ENCODE peak calls at places on chromosomes 7 and 10, in nine cellular contexts. One of them, this sample, is unnamed. For H3K4me1, the result is how much of the 10 kb centered on the place peaks cover.

GRCh38 chr7:23158546-23158945 is 23.3 kb upstream of the NUP42 start:
- DNase-seq in fibroblast of lung: no peak
- DNase-seq in cardiac muscle cell: no peak
- DNase-seq in breast epithelium: no peak
- DNase-seq in ovary: no peak
- DNase-seq in body of pancreas: no peak
- DNase-seq in Caco-2: no peak
- DNase-seq in HepG2: no peak
- DNase-seq in prostate gland: no peak
- DNase-seq in this sample: no peak

GRCh38 chr7:151665363-151665762 is 145.7 kb upstream of the RHEB start:
- DNase-seq in breast epithelium: no peak
- DNase-seq in cardiac muscle cell: peak
- DNase-seq in fibroblast of lung: peak
- DNase-seq in prostate gland: no peak
- DNase-seq in ovary: peak
- DNase-seq in HepG2: no peak
- DNase-seq in Caco-2: no peak
- DNase-seq in body of pancreas: peak
- DNase-seq in this sample: no peak

GRCh38 chr7:90661290-90662151 is 65.4 kb downstream of the CDK14 start:
- DNase-seq in fibroblast of lung: peak
- DNase-seq in prostate gland: no peak
- DNase-seq in body of pancreas: no peak
- DNase-seq in HepG2: no peak
- DNase-seq in breast epithelium: no peak
- DNase-seq in ovary: no peak
- DNase-seq in Caco-2: no peak
- DNase-seq in cardiac muscle cell: no peak
- DNase-seq in this sample: no peak

GRCh38 chr7:101093907-101094306 is 8.6 kb downstream of the TRIM56 start:
- DNase-seq in body of pancreas: no peak
- DNase-seq in fibroblast of lung: peak
- DNase-seq in cardiac muscle cell: no peak
- DNase-seq in HepG2: no peak
- DNase-seq in ovary: no peak
- DNase-seq in Caco-2: no peak
- DNase-seq in prostate gland: no peak
- DNase-seq in breast epithelium: no peak
- DNase-seq in this sample: no peak

GRCh38 chr10:47019546-47019945 is 108.3 kb downstream of the PTPN20 start:
- DNase-seq in body of pancreas: no peak
- DNase-seq in ovary: no peak
- DNase-seq in cardiac muscle cell: no peak
- DNase-seq in Caco-2: no peak
- DNase-seq in breast epithelium: no peak
- DNase-seq in prostate gland: peak
- DNase-seq in HepG2: no peak
- DNase-seq in fibroblast of lung: no peak
- DNase-seq in this sample: no peak

GRCh38 chr7:141674201-141674671 is 27.7 kb downstream of the DENND11 start:
- DNase-seq in fibroblast of lung: no peak
- DNase-seq in body of pancreas: no peak
- DNase-seq in breast epithelium: no peak
- DNase-seq in prostate gland: no peak
- DNase-seq in HepG2: peak
- DNase-seq in Caco-2: no peak
- DNase-seq in cardiac muscle cell: no peak
- DNase-seq in ovary: no peak
- DNase-seq in this sample: no peak

GRCh38 chr10:102610499-102610898 is 33.8 kb upstream of the TRIM8 start:
- DNase-seq in breast epithelium: no peak
- DNase-seq in fibroblast of lung: no peak
- DNase-seq in cardiac muscle cell: no peak
- DNase-seq in Caco-2: no peak
- DNase-seq in body of pancreas: no peak
- DNase-seq in prostate gland: no peak
- DNase-seq in ovary: no peak
- DNase-seq in HepG2: no peak
- DNase-seq in this sample: no peak

GRCh38 chr10:13658256-13658655 is 71.5 kb downstream of the PRPF18 start:
- DNase-seq in body of pancreas: no peak
- DNase-seq in cardiac muscle cell: no peak
- DNase-seq in HepG2: no peak
- DNase-seq in breast epithelium: no peak
- DNase-seq in prostate gland: no peak
- DNase-seq in fibroblast of lung: no peak
- DNase-seq in ovary: no peak
- DNase-seq in Caco-2: no peak
- DNase-seq in this sample: no peak

GRCh38 chr10:89793649-89794254 is 92.4 kb downstream of the KIF20B start:
- DNase-seq in breast epithelium: no peak
- DNase-seq in body of pancreas: peak
- DNase-seq in cardiac muscle cell: peak
- DNase-seq in ovary: no peak
- DNase-seq in HepG2: peak
- DNase-seq in prostate gland: peak
- DNase-seq in fibroblast of lung: peak
- DNase-seq in Caco-2: no peak
- DNase-seq in this sample: peak

GRCh38 chr7:83021032-83021431 is 141.7 kb downstream of the PCLO start:
- DNase-seq in fibroblast of lung: no peak
- DNase-seq in Caco-2: no peak
- DNase-seq in HepG2: no peak
- DNase-seq in breast epithelium: no peak
- DNase-seq in body of pancreas: no peak
- DNase-seq in cardiac muscle cell: no peak
- DNase-seq in prostate gland: no peak
- DNase-seq in ovary: no peak
- DNase-seq in this sample: no peak

GRCh38 chr10:91683976-91684375 is 51.1 kb upstream of the PPP1R3C start:
- DNase-seq in cardiac muscle cell: no peak
- DNase-seq in body of pancreas: no peak
- DNase-seq in HepG2: no peak
- DNase-seq in prostate gland: no peak
- DNase-seq in ovary: no peak
- DNase-seq in Caco-2: no peak
- DNase-seq in breast epithelium: no peak
- DNase-seq in fibroblast of lung: peak
- DNase-seq in this sample: no peak

GRCh38 chr7:80934286-80934685 is 15.4 kb upstream of the SEMA3C start:
- DNase-seq in breast epithelium: no peak
- DNase-seq in cardiac muscle cell: no peak
- DNase-seq in prostate gland: no peak
- DNase-seq in ovary: no peak
- DNase-seq in fibroblast of lung: no peak
- DNase-seq in HepG2: no peak
- DNase-seq in Caco-2: no peak
- DNase-seq in body of pancreas: no peak
- DNase-seq in this sample: no peak

GRCh38 chr10:101118031-101118430 is 13.1 kb upstream of the TLX1 start:
- DNase-seq in HepG2: no peak
- DNase-seq in body of pancreas: no peak
- DNase-seq in cardiac muscle cell: no peak
- DNase-seq in prostate gland: no peak
- DNase-seq in Caco-2: no peak
- DNase-seq in ovary: no peak
- DNase-seq in breast epithelium: no peak
- DNase-seq in fibroblast of lung: no peak
- DNase-seq in this sample: no peak

GRCh38 chr10:92598321-92598720 is 5.4 kb downstream of the KIF11 start:
- DNase-seq in body of pancreas: no peak
- DNase-seq in breast epithelium: no peak
- DNase-seq in fibroblast of lung: peak
- DNase-seq in HepG2: no peak
- DNase-seq in prostate gland: no peak
- DNase-seq in ovary: no peak
- DNase-seq in cardiac muscle cell: no peak
- DNase-seq in Caco-2: no peak
- DNase-seq in this sample: no peak

GRCh38 chr7:150854066-150855000 is 2.0 kb downstream of the AOC1 start:
- DNase-seq in fibroblast of lung: no peak
- DNase-seq in prostate gland: no peak
- DNase-seq in Caco-2: no peak
- DNase-seq in ovary: no peak
- DNase-seq in breast epithelium: peak
- DNase-seq in body of pancreas: no peak
- DNase-seq in cardiac muscle cell: no peak
- DNase-seq in HepG2: no peak
- DNase-seq in this sample: no peak

GRCh38 chr7:27300401-27300800 is 57.8 kb downstream of the EVX1 start:
- DNase-seq in Caco-2: no peak
- DNase-seq in prostate gland: no peak
- DNase-seq in ovary: no peak
- DNase-seq in cardiac muscle cell: no peak
- DNase-seq in fibroblast of lung: no peak
- DNase-seq in breast epithelium: no peak
- DNase-seq in HepG2: no peak
- DNase-seq in body of pancreas: no peak
- DNase-seq in this sample: no peak

GRCh38 chr7:151206914-151207313 is 3.4 kb downstream of the H2BK1 start:
- DNase-seq in body of pancreas: no peak
- DNase-seq in HepG2: no peak
- DNase-seq in breast epithelium: no peak
- DNase-seq in cardiac muscle cell: no peak
- DNase-seq in ovary: no peak
- DNase-seq in Caco-2: no peak
- DNase-seq in prostate gland: no peak
- DNase-seq in fibroblast of lung: no peak
- DNase-seq in this sample: no peak

GRCh38 chr10:122142652-122143237 is 128.4 kb upstream of the BTBD16 start:
- DNase-seq in fibroblast of lung: no peak
- DNase-seq in Caco-2: no peak
- DNase-seq in HepG2: no peak
- DNase-seq in breast epithelium: no peak
- DNase-seq in prostate gland: no peak
- DNase-seq in body of pancreas: no peak
- DNase-seq in ovary: no peak
- DNase-seq in cardiac muscle cell: peak
- DNase-seq in this sample: peak

GRCh38 chr7:132858760-132859159 is 223.1 kb downstream of the CHCHD3 start:
- DNase-seq in prostate gland: no peak
- DNase-seq in HepG2: no peak
- DNase-seq in body of pancreas: no peak
- DNase-seq in breast epithelium: no peak
- DNase-seq in cardiac muscle cell: no peak
- DNase-seq in ovary: no peak
- DNase-seq in Caco-2: no peak
- DNase-seq in fibroblast of lung: no peak
- DNase-seq in this sample: no peak

GRCh38 chr10:75202321-75203096 is 8.1 kb upstream of the VDAC2 start:
- DNase-seq in cardiac muscle cell: no peak
- DNase-seq in Caco-2: peak
- DNase-seq in prostate gland: peak
- DNase-seq in fibroblast of lung: peak
- DNase-seq in breast epithelium: no peak
- DNase-seq in HepG2: peak
- DNase-seq in ovary: no peak
- DNase-seq in body of pancreas: no peak
- DNase-seq in this sample: no peak

GRCh38 chr10:17113889-17114288 is 15.7 kb downstream of the CUBN start:
- DNase-seq in prostate gland: no peak
- DNase-seq in cardiac muscle cell: peak
- DNase-seq in HepG2: no peak
- DNase-seq in body of pancreas: no peak
- DNase-seq in ovary: no peak
- DNase-seq in fibroblast of lung: peak
- DNase-seq in Caco-2: no peak
- DNase-seq in breast epithelium: no peak
- DNase-seq in this sample: no peak

GRCh38 chr10:103715430-103715829 is 139.9 kb downstream of the SH3PXD2A start:
- DNase-seq in Caco-2: no peak
- DNase-seq in ovary: no peak
- DNase-seq in breast epithelium: no peak
- DNase-seq in cardiac muscle cell: no peak
- DNase-seq in body of pancreas: no peak
- DNase-seq in fibroblast of lung: peak
- DNase-seq in HepG2: peak
- DNase-seq in prostate gland: no peak
- DNase-seq in this sample: no peak

GRCh38 chr10:73117976-73118743 is 7.9 kb downstream of the NUDT13 start:
- DNase-seq in ovary: no peak
- DNase-seq in cardiac muscle cell: no peak
- DNase-seq in prostate gland: no peak
- DNase-seq in body of pancreas: no peak
- DNase-seq in fibroblast of lung: peak
- DNase-seq in HepG2: peak
- DNase-seq in breast epithelium: no peak
- DNase-seq in Caco-2: no peak
- DNase-seq in this sample: peak
- H3K4me1 ChIP-seq in ovary: under half
- H3K4me1 ChIP-seq in cardiac muscle cell: under half
- H3K4me1 ChIP-seq in prostate gland: under half
- H3K4me1 ChIP-seq in body of pancreas: under half
- H3K4me1 ChIP-seq in fibroblast of lung: under half
- H3K4me1 ChIP-seq in HepG2: half or more
- H3K4me1 ChIP-seq in breast epithelium: under half
- H3K4me1 ChIP-seq in Caco-2: under half
- H3K4me1 ChIP-seq in this sample: under half

GRCh38 chr7:106421181-106421762 is 136.5 kb upstream of the NAMPT start:
- DNase-seq in body of pancreas: peak
- DNase-seq in cardiac muscle cell: no peak
- DNase-seq in ovary: peak
- DNase-seq in HepG2: no peak
- DNase-seq in breast epithelium: peak
- DNase-seq in fibroblast of lung: peak
- DNase-seq in prostate gland: peak
- DNase-seq in Caco-2: no peak
- DNase-seq in this sample: no peak
- H3K4me1 ChIP-seq in body of pancreas: half or more
- H3K4me1 ChIP-seq in cardiac muscle cell: under half
- H3K4me1 ChIP-seq in ovary: under half
- H3K4me1 ChIP-seq in HepG2: under half
- H3K4me1 ChIP-seq in breast epithelium: under half
- H3K4me1 ChIP-seq in fibroblast of lung: under half
- H3K4me1 ChIP-seq in prostate gland: under half
- H3K4me1 ChIP-seq in Caco-2: under half
- H3K4me1 ChIP-seq in this sample: under half

GRCh38 chr7:1021366-1021765 is 23.0 kb upstream of the GPR146 start:
- DNase-seq in prostate gland: no peak
- DNase-seq in cardiac muscle cell: no peak
- DNase-seq in body of pancreas: no peak
- DNase-seq in HepG2: no peak
- DNase-seq in Caco-2: no peak
- DNase-seq in fibroblast of lung: no peak
- DNase-seq in breast epithelium: no peak
- DNase-seq in ovary: no peak
- DNase-seq in this sample: no peak
- H3K4me1 ChIP-seq in prostate gland: under half
- H3K4me1 ChIP-seq in cardiac muscle cell: under half
- H3K4me1 ChIP-seq in body of pancreas: under half
- H3K4me1 ChIP-seq in HepG2: under half
- H3K4me1 ChIP-seq in Caco-2: under half
- H3K4me1 ChIP-seq in fibroblast of lung: under half
- H3K4me1 ChIP-seq in breast epithelium: under half
- H3K4me1 ChIP-seq in ovary: under half
- H3K4me1 ChIP-seq in this sample: under half

DNA sequence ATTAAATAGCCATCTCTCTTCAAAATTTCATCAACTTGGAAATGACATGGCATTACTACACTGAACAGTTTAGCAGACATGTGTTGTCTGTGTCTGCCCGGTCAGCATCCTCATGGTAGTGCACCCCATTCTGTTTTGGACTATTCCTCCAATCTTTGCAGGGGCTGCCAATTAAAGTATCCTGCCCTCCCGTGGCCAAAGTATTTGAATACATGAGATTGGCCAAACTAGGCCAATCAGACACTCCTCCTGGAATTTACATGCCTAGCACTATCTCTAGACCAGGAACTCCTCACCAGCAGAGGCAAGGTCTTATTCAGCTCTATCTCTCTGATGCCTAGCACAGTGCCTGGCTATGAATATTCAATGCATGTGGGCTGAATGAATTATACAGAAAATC is 4.4 kb downstream of the SHTN1 start:
- DNase-seq in fibroblast of lung: peak
- DNase-seq in breast epithelium: no peak
- DNase-seq in Caco-2: no peak
- DNase-seq in HepG2: no peak
- DNase-seq in cardiac muscle cell: no peak
- DNase-seq in ovary: no peak
- DNase-seq in body of pancreas: no peak
- DNase-seq in prostate gland: no peak
- DNase-seq in this sample: no peak
- H3K4me1 ChIP-seq in fibroblast of lung: under half
- H3K4me1 ChIP-seq in breast epithelium: under half
- H3K4me1 ChIP-seq in Caco-2: under half
- H3K4me1 ChIP-seq in HepG2: under half
- H3K4me1 ChIP-seq in cardiac muscle cell: under half
- H3K4me1 ChIP-seq in ovary: under half
- H3K4me1 ChIP-seq in body of pancreas: under half
- H3K4me1 ChIP-seq in prostate gland: under half
- H3K4me1 ChIP-seq in this sample: under half